ENCODE peak calls at places on chromosomes 2 and 18, in six cellular contexts. M is HCT116, Q is GM23248, H is PC-3, A is MM.1S, P is SK-N-SH. C is an unnamed sample. For H3K9me2, the result is how much of the 10 kb centered on the place peaks cover.

GRCh38 chr2:169452080-169452479 is 27.2 kb upstream of the BBS5 start:
- DNase-seq in M (peak), Q (peak), H (peak), A (peak), P (peak), C (peak)

GRCh38 chr2:133379159-133379558 is 189.1 kb downstream of the NCKAP5 start:
- DNase-seq in M (no peak), Q (peak), H (no peak), A (no peak), P (peak), C (no peak)

GRCh38 chr2:12701786-12702660 is 14.7 kb upstream of the TRIB2 start:
- DNase-seq in M (no peak), Q (peak), H (peak), A (no peak), P (no peak), C (no peak)

GRCh38 chr18:49853436-49853835 is 40.1 kb upstream of the ACAA2 start:
- DNase-seq in M (no peak), Q (no peak), H (no peak), A (no peak), P (no peak), C (no peak)

GRCh38 chr2:191976436-191976835 is 129.5 kb upstream of the CAVIN2 start:
- DNase-seq in M (no peak), Q (peak), H (no peak), A (no peak), P (no peak), C (no peak)

GRCh38 chr18:79961527-79962291 is 2.7 kb upstream of the HSBP1L1 start:
- DNase-seq in M (no peak), Q (peak), H (peak), A (no peak), P (no peak), C (no peak)

GRCh38 chr2:222358876-222359275 is 60.1 kb upstream of the PAX3 start:
- DNase-seq in M (no peak), Q (no peak), H (no peak), A (no peak), P (no peak), C (no peak)

GRCh38 chr18:29644276-29644675 is 1398.3 kb downstream of the DSC3 start:
- DNase-seq in M (peak), Q (peak), H (peak), A (no peak), P (no peak), C (no peak)

GRCh38 chr2:100971221-100971620 is 30.9 kb upstream of the RPL31 start:
- DNase-seq in M (no peak), Q (no peak), H (no peak), A (no peak), P (no peak), C (no peak)

GRCh38 chr2:150690870-150691269 is 203.4 kb upstream of the RND3 start:
- DNase-seq in M (no peak), Q (peak), H (no peak), A (no peak), P (no peak), C (no peak)

GRCh38 chr18:3903341-3903740 is 453.4 kb downstream of the TGIF1 start:
- DNase-seq in M (no peak), Q (peak), H (peak), A (no peak), P (no peak), C (no peak)

GRCh38 chr2:75853441-75853840 is 142.7 kb upstream of the GCFC2 start:
- DNase-seq in M (no peak), Q (no peak), H (no peak), A (no peak), P (no peak), C (no peak)

GRCh38 chr2:95317665-95318425 is 20.7 kb downstream of the KCNIP3 start:
- DNase-seq in M (no peak), Q (no peak), H (no peak), A (no peak), P (no peak), C (no peak)

GRCh38 chr18:50340078-50340477 is 34.8 kb upstream of the SKA1 start:
- DNase-seq in M (no peak), Q (no peak), H (no peak), A (no peak), P (no peak), C (peak)

GRCh38 chr2:2834105-2834504 is 503.0 kb upstream of the MYT1L start:
- DNase-seq in M (no peak), Q (no peak), H (no peak), A (no peak), P (no peak), C (no peak)

GRCh38 chr18:13290856-13291271 is 72.3 kb downstream of the LDLRAD4 start:
- DNase-seq in M (no peak), Q (no peak), H (no peak), A (no peak), P (no peak), C (no peak)

GRCh38 chr2:60560734-60561649 is 7.5 kb upstream of the BCL11A start:
- DNase-seq in M (no peak), Q (peak), H (peak), A (peak), P (no peak), C (peak)

GRCh38 chr2:155377178-155377780 is 678.8 kb downstream of the KCNJ3 start:
- DNase-seq in M (peak), Q (peak), H (peak), A (peak), P (no peak), C (peak)

GRCh38 chr18:69935319-69936190 is 12.1 kb downstream of the CD226 start:
- DNase-seq in M (peak), Q (peak), H (no peak), A (no peak), P (no peak), C (no peak)

GRCh38 chr2:181311841-181312240 is 145.3 kb upstream of the ITGA4 start:
- DNase-seq in M (no peak), Q (no peak), H (no peak), A (peak), P (no peak), C (peak)

GRCh38 chr2:17628349-17629261 is 88.1 kb downstream of the VSNL1 start:
- DNase-seq in M (no peak), Q (no peak), H (no peak), A (peak), P (no peak), C (no peak)

GRCh38 chr2:64700133-64700809 is 46.6 kb upstream of the SERTAD2 start:
- DNase-seq in M (no peak), Q (peak), H (peak), A (no peak), P (no peak), C (no peak)

GRCh38 chr2:49028101-49028500 is 126.2 kb downstream of the FSHR start:
- DNase-seq in M (no peak), Q (no peak), H (no peak), A (no peak), P (no peak), C (no peak)

GRCh38 chr2:196389670-196390069 is 218.3 kb upstream of the STK17B start:
- DNase-seq in M (no peak), Q (peak), H (no peak), A (no peak), P (no peak), C (no peak)

GRCh38 chr2:211836409-211836808 is 702.2 kb downstream of the ERBB4 start:
- DNase-seq in M (no peak), Q (no peak), H (peak), A (peak), P (no peak), C (no peak)

GRCh38 chr2:23199115-23199918 is 185.7 kb upstream of the KLHL29 start:
- DNase-seq in M (peak), Q (peak), H (peak), A (no peak), P (peak), C (peak)

GRCh38 chr2:234388591-234388990 is 108.3 kb downstream of the ARL4C start:
- DNase-seq in M (no peak), Q (peak), H (no peak), A (no peak), P (no peak), C (no peak)

GRCh38 chr18:49052891-49053644 is 102.3 kb upstream of the SMAD7 start:
- DNase-seq in M (no peak), Q (peak), H (peak), A (no peak), P (peak), C (no peak)

GRCh38 chr2:215773728-215774127 is 239.6 kb downstream of the MREG start:
- DNase-seq in M (no peak), Q (peak), H (peak), A (no peak), P (no peak), C (no peak)

GRCh38 chr2:67727623-67728022 is 330.5 kb downstream of the ETAA1 start:
- DNase-seq in M (no peak), Q (no peak), H (no peak), A (no peak), P (no peak), C (no peak)

GRCh38 chr2:173963323-173963816 is 1.8 kb downstream of the SP3 start:
- DNase-seq in M (no peak), Q (peak), H (peak), A (peak), P (no peak), C (peak)

GRCh38 chr2:7988440-7988839 is 693.4 kb upstream of the ID2 start:
- DNase-seq in M (no peak), Q (no peak), H (peak), A (no peak), P (no peak), C (no peak)
- H3K9me2 ChIP-seq in M (under half), Q (under half), H (under half), A (under half), P (under half), C (under half)

GRCh38 chr2:241111443-241111810 is 9.3 kb upstream of the MTERF4 start:
- DNase-seq in M (no peak), Q (no peak), H (no peak), A (no peak), P (no peak), C (no peak)

GRCh38 chr2:241110607-241111442 is 8.7 kb upstream of the MTERF4 start:
- DNase-seq in M (no peak), Q (no peak), H (no peak), A (no peak), P (no peak), C (peak)

GRCh38 chr2:241109210-241110088 is 7.4 kb upstream of the MTERF4 start:
- DNase-seq in M (no peak), Q (no peak), H (no peak), A (no peak), P (no peak), C (no peak)

GRCh38 chr2:241108271-241109209 is 6.5 kb upstream of the MTERF4 start:
- DNase-seq in M (no peak), Q (no peak), H (no peak), A (no peak), P (no peak), C (no peak)

GRCh38 chr2:241110089-241110606 is 8.1 kb upstream of the MTERF4 start:
- DNase-seq in M (no peak), Q (no peak), H (no peak), A (no peak), P (no peak), C (peak)
- H3K9ac ChIP-seq in M (no peak), Q (no peak), H (no peak), A (no peak), P (no peak), C (peak)

GRCh38 chr2:21996339-21996738 is 872.6 kb downstream of the TDRD15 start:
- DNase-seq in M (no peak), Q (no peak), H (no peak), A (no peak), P (no peak), C (peak)
- H3K9me2 ChIP-seq in M (under half), Q (under half), H (under half), A (under half), P (under half), C (under half)

DNA sequence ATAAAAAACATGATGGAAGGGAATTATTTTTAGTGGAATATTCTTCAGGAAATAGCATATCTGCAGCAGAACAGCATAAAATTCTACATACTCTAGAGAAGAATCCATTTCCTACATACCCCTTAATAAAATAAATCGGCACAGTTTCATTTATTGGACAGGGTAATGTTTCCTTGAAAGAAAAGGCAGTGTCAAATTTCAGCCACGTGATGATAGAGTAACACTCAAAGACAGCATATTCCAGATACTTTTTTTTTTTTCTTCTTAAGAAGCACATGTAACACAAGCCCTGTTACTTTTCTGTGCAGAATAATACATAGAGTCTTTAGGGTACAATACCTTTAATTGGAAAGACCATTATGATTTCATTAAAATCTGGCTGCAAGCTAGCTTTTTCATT is 204.4 kb downstream of the SRBD1 start:
- DNase-seq in M (no peak), Q (no peak), H (no peak), A (no peak), P (no peak), C (no peak)
- H3K9ac ChIP-seq in M (no peak), Q (no peak), H (no peak), A (no peak), P (no peak), C (no peak)

DNA sequence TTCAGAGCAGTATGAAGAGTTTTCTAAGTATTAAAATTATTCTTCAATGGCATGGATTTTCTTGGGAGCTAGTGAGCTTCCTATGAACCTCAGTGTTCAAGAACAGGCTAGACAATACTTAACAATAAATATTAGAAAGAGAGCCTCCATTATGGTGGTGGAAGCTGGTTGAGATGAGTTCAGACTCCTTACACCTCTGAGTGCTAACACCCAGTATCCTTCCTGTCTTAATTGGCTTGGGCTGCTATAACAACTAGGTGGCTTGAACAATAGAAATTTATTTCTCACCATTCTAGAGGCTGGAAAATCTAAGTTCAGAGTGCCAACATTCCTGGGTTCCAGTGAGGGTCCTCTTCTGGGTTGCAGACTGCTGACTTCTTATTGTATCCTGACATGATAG is 369.4 kb upstream of the HNRNPA3 start:
- DNase-seq in M (no peak), Q (no peak), H (no peak), A (no peak), P (no peak), C (no peak)
- H3K9me2 ChIP-seq in M (under half), Q (under half), H (under half), A (under half), P (under half), C (under half)

GRCh38 chr2:72144746-72145657 is 2.7 kb downstream of the CYP26B1 start:
- DNase-seq in M (peak), Q (peak), H (peak), A (peak), P (peak), C (no peak)
- H3K9ac ChIP-seq in M (peak), Q (no peak), H (peak), A (no peak), P (no peak), C (no peak)

GRCh38 chr2:128641421-128642095 is 322.9 kb upstream of the HS6ST1 start:
- DNase-seq in M (no peak), Q (no peak), H (no peak), A (no peak), P (no peak), C (no peak)

GRCh38 chr2:128642316-128642715 is 323.6 kb upstream of the HS6ST1 start:
- DNase-seq in M (no peak), Q (no peak), H (no peak), A (no peak), P (no peak), C (no peak)

GRCh38 chr2:128640166-128640846 is 321.6 kb upstream of the HS6ST1 start:
- DNase-seq in M (no peak), Q (peak), H (no peak), A (no peak), P (no peak), C (no peak)

GRCh38 chr2:128639693-128640092 is 321.0 kb upstream of the HS6ST1 start:
- DNase-seq in M (no peak), Q (peak), H (no peak), A (no peak), P (no peak), C (peak)

GRCh38 chr2:128640847-128641360 is 322.2 kb upstream of the HS6ST1 start:
- DNase-seq in M (no peak), Q (no peak), H (no peak), A (no peak), P (no peak), C (no peak)
- H3K9me2 ChIP-seq in M (under half), Q (under half), H (under half), A (under half), P (under half), C (under half)